ENCODE peak calls at places on chromosome 21, in six cellular contexts. Z, N, J, S, O and H are unnamed samples.

GRCh38 chr21:39221997-39222486 is 38.8 kb upstream of the PSMG1 start:
- DNase-seq in J (no peak), N (no peak), O (no peak), Z (no peak), S (no peak), H (no peak)

GRCh38 chr21:15841856-15842564 is 112.2 kb downstream of the USP25 start:
- DNase-seq in O (no peak), N (no peak), S (no peak), Z (peak), J (peak), H (no peak)

GRCh38 chr21:22399717-22400520 is 1401.7 kb downstream of the NCAM2 start:
- DNase-seq in O (no peak), S (no peak), Z (no peak), N (no peak), J (no peak), H (no peak)

GRCh38 chr21:17051054-17051453 is 461.8 kb upstream of the CXADR start:
- DNase-seq in N (no peak), O (peak), Z (no peak), S (no peak), J (no peak), H (no peak)

GRCh38 chr21:14968029-14968428 is 96.8 kb downstream of the NRIP1 start:
- DNase-seq in O (no peak), N (no peak), J (no peak), Z (no peak), S (no peak), H (no peak)

GRCh38 chr21:15229390-15229789 is 164.6 kb upstream of the NRIP1 start:
- DNase-seq in S (no peak), N (no peak), O (no peak), Z (no peak), J (no peak), H (no peak)

GRCh38 chr21:29311802-29312201 is 13.1 kb downstream of the BACH1 start:
- DNase-seq in S (no peak), N (no peak), J (no peak), O (no peak), Z (no peak), H (no peak)

GRCh38 chr21:16976132-16976666 is 536.6 kb upstream of the CXADR start:
- DNase-seq in N (no peak), O (no peak), S (no peak), Z (no peak), J (peak), H (no peak)

GRCh38 chr21:29499229-29499628 is 200.5 kb downstream of the BACH1 start:
- DNase-seq in O (no peak), N (no peak), Z (no peak), J (no peak), S (no peak), H (no peak)

GRCh38 chr21:30733026-30733425 is 14.0 kb downstream of the KRTAP21-2 start:
- DNase-seq in J (no peak), S (no peak), Z (no peak), O (no peak), N (no peak), H (no peak)

GRCh38 chr21:46155514-46156377 is at the start of gene FTCD:
- DNase-seq in N (peak), O (no peak), Z (no peak), J (no peak), S (peak), H (no peak)
- H3K14ac ChIP-seq in N (no peak), O (no peak), Z (no peak), J (peak), S (no peak), H (peak)

GRCh38 chr21:35097525-35097924 is 48.4 kb upstream of the RUNX1 start:
- DNase-seq in S (no peak), J (no peak), O (no peak), Z (no peak), N (no peak), H (no peak)
- H3K14ac ChIP-seq in S (no peak), J (no peak), O (no peak), Z (no peak), N (no peak), H (no peak)

GRCh38 chr21:42169758-42170157 is 49.2 kb upstream of the ABCG1 start:
- DNase-seq in N (no peak), J (no peak), O (no peak), Z (no peak), S (no peak), H (no peak)
- H3K14ac ChIP-seq in N (no peak), J (no peak), O (no peak), Z (no peak), S (no peak), H (no peak)

DNA sequence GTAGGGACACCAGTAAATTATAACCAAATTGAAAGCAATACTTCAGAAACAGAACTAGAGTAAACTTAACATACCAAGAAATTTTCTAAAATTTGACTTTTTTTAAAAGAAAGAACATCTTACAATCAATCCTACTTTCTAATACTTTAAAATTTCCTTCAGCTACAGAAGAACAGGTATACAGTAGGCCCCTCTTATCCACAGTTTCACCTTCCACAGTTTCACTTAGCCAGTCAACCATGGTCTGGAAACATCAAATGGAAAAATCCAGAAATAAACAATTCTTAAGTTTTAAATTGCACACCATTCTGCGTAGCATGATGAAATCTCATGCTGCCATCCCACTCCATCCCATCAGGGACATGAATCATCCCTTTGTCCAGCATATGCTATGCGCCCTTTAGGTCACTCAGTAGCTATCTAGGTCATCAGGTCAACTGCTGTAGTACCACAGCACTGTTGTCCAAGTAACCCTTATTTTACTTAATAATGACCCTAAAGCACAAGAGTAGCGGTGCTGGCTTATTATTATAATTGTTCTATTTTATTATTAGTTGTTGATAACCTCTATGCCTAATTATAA is 67.7 kb downstream of the HSF2BP start:
- DNase-seq in N (no peak), J (peak), O (no peak), Z (no peak), S (no peak), H (no peak)
- H3K14ac ChIP-seq in N (no peak), J (no peak), O (no peak), Z (peak), S (no peak), H (no peak)

DNA sequence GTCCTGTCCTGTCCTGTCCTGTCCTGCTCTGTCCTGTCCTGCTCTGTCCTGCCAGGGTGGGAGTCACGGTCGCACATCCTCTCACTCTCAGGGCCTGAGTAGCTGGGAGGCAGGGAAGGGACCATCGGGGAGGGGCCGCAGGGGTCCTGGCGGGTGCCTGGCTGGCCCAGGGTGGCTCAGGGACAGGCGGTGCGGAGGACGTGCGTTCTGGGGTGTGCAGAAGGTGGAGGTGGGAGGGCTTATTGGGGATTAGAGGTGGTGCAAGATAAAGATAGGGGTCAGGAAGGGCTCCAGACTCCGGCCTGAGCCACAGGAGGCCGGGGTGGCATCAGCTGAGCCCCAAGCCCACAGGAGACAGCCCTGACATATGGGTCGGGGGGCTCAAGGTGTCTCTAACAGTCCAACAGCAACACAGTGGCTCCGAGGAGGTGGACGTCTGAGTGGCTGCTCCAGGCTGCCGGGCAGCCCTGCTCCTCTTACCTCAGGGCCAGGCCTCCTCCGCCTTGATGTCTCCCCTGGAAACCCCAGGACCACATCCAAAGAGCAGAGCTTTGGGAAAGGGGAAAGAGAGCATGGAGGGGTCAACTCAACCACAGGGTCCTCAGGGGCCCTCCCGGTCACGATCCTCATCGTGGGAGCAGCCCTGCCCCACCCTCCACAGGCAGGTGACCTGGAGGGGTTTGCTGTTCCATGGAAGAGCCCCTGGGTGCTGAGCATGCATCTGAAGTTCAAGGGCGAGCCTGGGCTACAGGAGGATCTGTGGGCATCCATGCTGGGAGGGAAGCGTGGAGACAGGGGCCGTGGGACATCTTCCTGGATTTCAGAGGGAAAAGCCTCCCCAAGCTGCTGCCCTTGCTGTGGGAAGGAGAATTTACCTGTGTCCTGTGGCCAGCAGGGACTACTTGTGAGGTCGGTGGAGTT is 39.6 kb upstream of the ADARB1 start:
- DNase-seq in O (no peak), S (no peak), Z (no peak), N (no peak), J (no peak), H (no peak)
- H3K14ac ChIP-seq in O (no peak), S (no peak), Z (peak), N (no peak), J (peak), H (peak)

GRCh38 chr21:36005879-36006400 is 54.4 kb downstream of the SETD4 start:
- DNase-seq in N (no peak), Z (no peak), J (no peak), O (no peak), S (no peak), H (no peak)
- H3K14ac ChIP-seq in N (no peak), Z (no peak), J (no peak), O (no peak), S (no peak), H (no peak)